ENCODE peak calls at places on chromosomes 1 and 21, in eight cellular contexts. H is HCT116, P is Peyer's patch, V is esophagus muscularis mucosa, T is esophagus squamous epithelium, U is body of pancreas, F is testis, B is A549. G is an unnamed sample. For H3K4me1, the result is how much of the 10 kb centered on the place peaks cover.

GRCh38 chr1:119743308-119743707 is 25.4 kb downstream of the HMGCS2 start:
- DNase-seq in V (no peak), T (no peak), U (no peak), H (no peak), F (no peak), P (no peak), B (no peak), G (no peak)

GRCh38 chr1:31679676-31680230 is 24.1 kb downstream of the COL16A1 start:
- DNase-seq in V (no peak), H (no peak), F (no peak), B (no peak), U (no peak), T (no peak), P (no peak), G (no peak)

GRCh38 chr1:114468710-114469468 is 42.1 kb downstream of the TRIM33 start:
- DNase-seq in T (no peak), F (no peak), B (no peak), U (no peak), P (no peak), H (no peak), V (no peak), G (no peak)

GRCh38 chr1:28510350-28511223 is 4.7 kb downstream of the RCC1 start:
- DNase-seq in F (no peak), B (peak), T (no peak), P (no peak), U (no peak), H (no peak), V (no peak), G (no peak)

GRCh38 chr1:29452463-29453230 is 216.3 kb downstream of the PTPRU start:
- DNase-seq in V (no peak), F (peak), T (no peak), P (no peak), H (no peak), B (no peak), U (no peak), G (no peak)

GRCh38 chr1:176670853-176671252 is 207.9 kb downstream of the PAPPA2 start:
- DNase-seq in H (no peak), V (no peak), F (no peak), B (no peak), T (no peak), U (peak), P (no peak), G (no peak)

GRCh38 chr1:44924835-44925464 is 61.4 kb downstream of the EIF2B3 start:
- DNase-seq in V (no peak), B (peak), P (no peak), F (no peak), T (no peak), U (no peak), H (peak), G (no peak)

GRCh38 chr1:204704794-204705492 is 19.4 kb upstream of the LRRN2 start:
- DNase-seq in F (no peak), U (no peak), B (no peak), P (no peak), V (no peak), T (no peak), H (no peak), G (no peak)

GRCh38 chr1:113389356-113389952 is 861 bp upstream of the MAGI3 start:
- DNase-seq in U (peak), H (no peak), P (no peak), V (no peak), T (no peak), F (no peak), B (no peak), G (no peak)

GRCh38 chr1:191993549-191993948 is 164.7 kb upstream of the RGS18 start:
- DNase-seq in V (no peak), P (no peak), U (no peak), F (no peak), T (no peak), B (peak), H (peak), G (no peak)

DNA sequence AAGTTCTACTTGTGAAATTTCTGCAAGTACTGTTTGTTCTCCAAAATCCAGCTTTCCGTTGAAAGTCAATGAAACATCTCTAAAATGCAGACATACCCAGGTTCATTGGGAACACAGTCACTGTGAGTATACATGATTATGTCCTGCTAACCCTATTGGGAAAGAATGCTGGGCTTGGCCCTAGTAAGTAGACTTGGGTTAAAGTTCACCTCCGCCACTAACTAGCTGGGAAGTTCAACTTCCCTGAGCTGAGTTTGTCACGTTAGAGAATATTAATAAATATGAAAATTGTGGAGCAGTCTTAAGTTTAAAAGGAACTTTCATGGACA is 10.5 kb upstream of the PGD start:
- DNase-seq in V (no peak), B (peak), U (no peak), F (no peak), T (no peak), P (peak), H (no peak), G (no peak)
- TF ChIP-seq POLR2A in V (no peak), B (no peak), U (no peak), F (no peak), T (no peak), P (no peak), H (no peak), G (no peak)

DNA sequence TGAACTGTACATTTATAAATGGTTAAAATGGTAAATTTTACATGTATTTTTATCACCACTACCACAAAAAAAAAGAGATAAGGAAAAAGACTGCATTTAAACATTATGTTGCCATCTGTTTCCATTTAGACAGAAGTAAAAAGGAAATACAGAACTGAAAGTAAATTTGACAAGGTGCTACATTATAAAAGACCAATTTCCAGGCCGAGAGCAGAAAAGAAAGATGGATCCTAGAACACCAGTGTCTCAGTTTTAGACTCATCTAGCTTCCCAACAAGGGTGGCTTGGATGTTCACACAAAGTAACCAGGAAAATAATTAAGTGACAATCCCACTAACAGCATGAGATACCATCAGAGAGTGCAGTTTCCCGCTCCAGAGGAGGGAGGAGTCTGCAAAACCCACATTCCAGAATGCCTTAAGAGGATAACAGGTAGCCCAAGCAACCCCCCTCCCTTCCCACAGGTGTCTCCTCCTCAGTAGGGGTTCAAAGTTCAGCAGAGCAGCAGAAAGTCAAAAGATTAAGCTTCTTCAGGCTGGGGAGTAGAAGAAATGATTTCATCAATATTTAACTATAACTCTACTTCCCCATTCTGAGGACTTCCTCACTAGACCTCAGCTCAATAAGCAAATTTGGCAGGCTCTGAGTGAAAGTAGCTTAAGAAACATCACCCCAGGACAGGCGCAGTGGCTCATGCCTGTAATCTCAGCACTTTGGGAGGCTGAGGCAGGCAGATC is 11.8 kb downstream of the TPM3 start:
- DNase-seq in P (peak), V (no peak), F (no peak), H (no peak), T (no peak), B (no peak), U (no peak), G (no peak)
- H3K4me1 ChIP-seq in P (under half), V (half or more), F (half or more), H (under half), T (half or more), B (half or more), U (half or more), G (half or more)

GRCh38 chr1:224373008-224373590 is 16.4 kb downstream of the CNIH4 start:
- DNase-seq in F (no peak), P (no peak), H (no peak), B (no peak), T (no peak), V (no peak), U (no peak), G (no peak)
- TF ChIP-seq POLR2A in F (no peak), P (no peak), H (no peak), B (no peak), T (no peak), V (no peak), U (no peak), G (no peak)

GRCh38 chr21:42532466-42533181 is 19.0 kb downstream of the SLC37A1 start:
- DNase-seq in B (no peak), F (peak), U (peak), V (no peak), T (no peak), H (no peak), P (peak), G (peak)
- H3K4me1 ChIP-seq in B (under half), F (under half), U (under half), V (under half), T (under half), H (under half), P (under half), G (half or more)

GRCh38 chr1:2528611-2528965 is 1.5 kb downstream of the HES5 start:
- DNase-seq in T (no peak), U (no peak), V (no peak), F (no peak), H (no peak), P (no peak), B (no peak), G (no peak)

GRCh38 chr1:2530501-2531361 is 668 bp upstream of the HES5 start:
- DNase-seq in F (no peak), T (no peak), H (no peak), U (peak), P (no peak), B (no peak), V (no peak), G (peak)

GRCh38 chr1:2528016-2528415 is 1.6 kb upstream of the PANK4 start:
- DNase-seq in F (peak), V (no peak), P (no peak), U (peak), B (no peak), T (no peak), H (no peak), G (peak)

GRCh38 chr1:2528966-2529750 is 905 bp downstream of the HES5 start:
- DNase-seq in P (peak), F (peak), V (no peak), U (peak), B (no peak), T (no peak), H (no peak), G (no peak)

GRCh38 chr1:2529776-2530500 is at the start of gene HES5:
- DNase-seq in U (peak), H (no peak), F (no peak), V (no peak), B (no peak), T (no peak), P (no peak), G (peak)
- TF ChIP-seq POLR2A in U (no peak), H (no peak), F (no peak), V (no peak), B (no peak), T (no peak), P (no peak), G (no peak)

GRCh38 chr1:220926146-220926545 is 46.9 kb downstream of the HLX start:
- DNase-seq in T (no peak), V (peak), U (no peak), H (no peak), B (no peak), F (no peak), P (no peak), G (no peak)

GRCh38 chr1:220929304-220929703 is 50.1 kb downstream of the HLX start:
- DNase-seq in H (no peak), F (no peak), V (no peak), U (no peak), T (no peak), B (no peak), P (no peak), G (no peak)

GRCh38 chr1:220927442-220927841 is 48.2 kb downstream of the HLX start:
- DNase-seq in F (no peak), T (no peak), V (peak), U (peak), P (no peak), B (no peak), H (no peak), G (no peak)

GRCh38 chr1:220928320-220928719 is 49.1 kb downstream of the HLX start:
- DNase-seq in P (no peak), U (no peak), T (no peak), V (no peak), F (no peak), H (no peak), B (no peak), G (no peak)

DNA sequence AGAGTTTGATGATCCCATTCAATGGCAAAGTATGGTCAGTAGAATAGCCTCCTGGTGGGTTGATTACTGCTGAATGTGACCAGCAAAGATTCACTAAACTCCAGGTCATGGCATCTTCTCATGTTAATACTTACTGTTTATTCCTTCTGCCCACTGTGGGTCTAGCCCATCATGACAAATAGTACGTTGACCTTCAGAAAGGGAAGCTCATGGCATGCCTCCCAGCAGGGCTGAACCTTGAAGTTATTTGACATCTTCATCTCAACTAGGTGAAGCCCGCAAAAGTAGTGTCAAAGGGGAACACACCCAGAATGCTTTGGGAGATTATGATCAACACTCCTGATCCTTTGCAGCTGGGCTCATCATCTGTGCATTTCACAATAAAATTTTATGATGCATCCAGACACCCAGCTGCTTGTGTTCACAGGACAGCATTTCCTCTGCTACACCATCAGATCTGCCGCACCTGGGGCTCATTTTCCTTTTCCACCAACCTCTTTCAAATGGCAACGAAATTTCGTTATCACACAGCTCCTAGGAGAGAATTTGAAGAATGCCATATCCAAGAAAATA is 49.6 kb downstream of the HLX start:
- DNase-seq in F (no peak), P (no peak), H (no peak), B (no peak), V (no peak), U (no peak), T (no peak), G (no peak)
- H3K4me1 ChIP-seq in F (under half), P (under half), H (under half), B (under half), V (under half), U (under half), T (under half), G (under half)

GRCh38 chr1:207088731-207089626 is at the start of gene C4BPB:
- DNase-seq in U (peak), F (no peak), P (peak), B (peak), V (no peak), T (no peak), H (no peak), G (peak)
- TF ChIP-seq POLR2A in U (no peak), F (no peak), P (no peak), B (no peak), V (no peak), T (no peak), H (no peak), G (no peak)

GRCh38 chr1:17355898-17356297 is 16.1 kb upstream of the PADI6 start:
- DNase-seq in H (no peak), B (no peak), T (no peak), U (no peak), P (no peak), F (no peak), V (no peak), G (no peak)
- H3K4me1 ChIP-seq in H (under half), B (under half), T (under half), U (under half), P (under half), F (under half), V (under half), G (under half)